ENCODE peak calls at places on chromosomes 7 and 10, in seven cellular contexts. One of them, this sample, is unnamed.

GRCh38 chr7:117997862-117998825 is 124.9 kb upstream of the CTTNBP2 start:
- DNase-seq in activated naive CD4-positive, alpha-beta T cell: no peak
- DNase-seq in T-helper 9 cell: no peak
- DNase-seq in HCT116: no peak
- DNase-seq in iPS-NIHi11: no peak
- DNase-seq in coronary artery: no peak
- DNase-seq in GM19239: no peak
- DNase-seq in this sample: no peak

GRCh38 chr7:144379791-144380384 is 23.6 kb downstream of the NOBOX start:
- DNase-seq in activated naive CD4-positive, alpha-beta T cell: no peak
- DNase-seq in T-helper 9 cell: no peak
- DNase-seq in HCT116: no peak
- DNase-seq in iPS-NIHi11: no peak
- DNase-seq in coronary artery: peak; percentile 58
- DNase-seq in GM19239: no peak
- DNase-seq in this sample: no peak

GRCh38 chr10:123062726-123063125 is 53.9 kb downstream of the ACADSB start:
- DNase-seq in activated naive CD4-positive, alpha-beta T cell: no peak
- DNase-seq in T-helper 9 cell: no peak
- DNase-seq in HCT116: no peak
- DNase-seq in iPS-NIHi11: no peak
- DNase-seq in coronary artery: no peak
- DNase-seq in GM19239: no peak
- DNase-seq in this sample: no peak

GRCh38 chr10:1394155-1394912 is 338.1 kb downstream of the WDR37 start:
- DNase-seq in activated naive CD4-positive, alpha-beta T cell: no peak
- DNase-seq in T-helper 9 cell: no peak
- DNase-seq in HCT116: no peak
- DNase-seq in iPS-NIHi11: no peak
- DNase-seq in coronary artery: peak; percentile 60
- DNase-seq in GM19239: no peak
- DNase-seq in this sample: no peak

GRCh38 chr7:130277763-130278643 is 11.3 kb downstream of the CPA2 start:
- DNase-seq in activated naive CD4-positive, alpha-beta T cell: no peak
- DNase-seq in T-helper 9 cell: no peak
- DNase-seq in HCT116: peak; percentile 44
- DNase-seq in iPS-NIHi11: peak; percentile 68
- DNase-seq in coronary artery: no peak
- DNase-seq in GM19239: no peak
- DNase-seq in this sample: no peak

GRCh38 chr7:140525741-140526140 is 46.4 kb upstream of the MKRN1 start:
- DNase-seq in activated naive CD4-positive, alpha-beta T cell: no peak
- DNase-seq in T-helper 9 cell: peak; percentile 5
- DNase-seq in HCT116: no peak
- DNase-seq in iPS-NIHi11: no peak
- DNase-seq in coronary artery: no peak
- DNase-seq in GM19239: no peak
- DNase-seq in this sample: peak; percentile 39

GRCh38 chr10:42836771-42837468 is 54.3 kb downstream of the BMS1 start:
- DNase-seq in activated naive CD4-positive, alpha-beta T cell: no peak
- DNase-seq in T-helper 9 cell: no peak
- DNase-seq in HCT116: no peak
- DNase-seq in iPS-NIHi11: peak; percentile 37
- DNase-seq in coronary artery: no peak
- DNase-seq in GM19239: no peak
- DNase-seq in this sample: no peak

GRCh38 chr10:128000660-128001059 is 93.8 kb downstream of the PTPRE start:
- DNase-seq in activated naive CD4-positive, alpha-beta T cell: no peak
- DNase-seq in T-helper 9 cell: no peak
- DNase-seq in HCT116: no peak
- DNase-seq in iPS-NIHi11: no peak
- DNase-seq in coronary artery: peak; percentile 28
- DNase-seq in GM19239: no peak
- DNase-seq in this sample: no peak

GRCh38 chr10:74081192-74081803 is 69.3 kb downstream of the AP3M1 start:
- DNase-seq in activated naive CD4-positive, alpha-beta T cell: no peak
- DNase-seq in T-helper 9 cell: peak; percentile 10
- DNase-seq in HCT116: peak; percentile 43
- DNase-seq in iPS-NIHi11: peak; percentile 72
- DNase-seq in coronary artery: no peak
- DNase-seq in GM19239: peak; percentile 33
- DNase-seq in this sample: peak; percentile 47

GRCh38 chr10:100878291-100878910 is 34.4 kb upstream of the SLF2 start:
- DNase-seq in activated naive CD4-positive, alpha-beta T cell: no peak
- DNase-seq in T-helper 9 cell: no peak
- DNase-seq in HCT116: peak; percentile 82
- DNase-seq in iPS-NIHi11: peak; percentile 88
- DNase-seq in coronary artery: no peak
- DNase-seq in GM19239: peak; percentile 53
- DNase-seq in this sample: peak; percentile 45

GRCh38 chr10:123380491-123381085 is 226.4 kb downstream of the BUB3 start:
- DNase-seq in activated naive CD4-positive, alpha-beta T cell: no peak
- DNase-seq in T-helper 9 cell: no peak
- DNase-seq in HCT116: no peak
- DNase-seq in iPS-NIHi11: no peak
- DNase-seq in coronary artery: no peak
- DNase-seq in GM19239: no peak
- DNase-seq in this sample: no peak

GRCh38 chr7:73701357-73701995 is 18.0 kb downstream of the STX1A start:
- DNase-seq in activated naive CD4-positive, alpha-beta T cell: peak; percentile 14
- DNase-seq in T-helper 9 cell: no peak
- DNase-seq in HCT116: peak; percentile 68
- DNase-seq in iPS-NIHi11: peak; percentile 87
- DNase-seq in coronary artery: no peak
- DNase-seq in GM19239: no peak
- DNase-seq in this sample: no peak

GRCh38 chr10:10418397-10418796 is 599.3 kb upstream of the CELF2 start:
- DNase-seq in activated naive CD4-positive, alpha-beta T cell: no peak
- DNase-seq in T-helper 9 cell: no peak
- DNase-seq in HCT116: no peak
- DNase-seq in iPS-NIHi11: no peak
- DNase-seq in coronary artery: no peak
- DNase-seq in GM19239: peak; percentile 21
- DNase-seq in this sample: peak; percentile 82

GRCh38 chr10:106795619-106796018 is 368.9 kb downstream of the SORCS1 start:
- DNase-seq in activated naive CD4-positive, alpha-beta T cell: no peak
- DNase-seq in T-helper 9 cell: no peak
- DNase-seq in HCT116: no peak
- DNase-seq in iPS-NIHi11: peak; percentile 46
- DNase-seq in coronary artery: no peak
- DNase-seq in GM19239: peak; percentile 38
- DNase-seq in this sample: peak; percentile 65

GRCh38 chr7:159001811-159002210 is 142.9 kb downstream of the VIPR2 start:
- DNase-seq in activated naive CD4-positive, alpha-beta T cell: no peak
- DNase-seq in T-helper 9 cell: no peak
- DNase-seq in HCT116: no peak
- DNase-seq in iPS-NIHi11: no peak
- DNase-seq in coronary artery: no peak
- DNase-seq in GM19239: no peak
- DNase-seq in this sample: no peak

GRCh38 chr10:97327348-97328294 is 6.9 kb downstream of the FRAT2 start:
- DNase-seq in activated naive CD4-positive, alpha-beta T cell: no peak
- DNase-seq in T-helper 9 cell: no peak
- DNase-seq in HCT116: no peak
- DNase-seq in iPS-NIHi11: no peak
- DNase-seq in coronary artery: no peak
- DNase-seq in GM19239: no peak
- DNase-seq in this sample: no peak

GRCh38 chr10:132630666-132631347 is 93.2 kb downstream of the INPP5A start:
- DNase-seq in activated naive CD4-positive, alpha-beta T cell: no peak
- DNase-seq in T-helper 9 cell: no peak
- DNase-seq in HCT116: no peak
- DNase-seq in iPS-NIHi11: no peak
- DNase-seq in coronary artery: peak; percentile 93
- DNase-seq in GM19239: no peak
- DNase-seq in this sample: no peak

GRCh38 chr7:90720970-90721768 is 125.0 kb downstream of the CDK14 start:
- DNase-seq in activated naive CD4-positive, alpha-beta T cell: no peak
- DNase-seq in T-helper 9 cell: no peak
- DNase-seq in HCT116: no peak
- DNase-seq in iPS-NIHi11: peak; percentile 29
- DNase-seq in coronary artery: no peak
- DNase-seq in GM19239: no peak
- DNase-seq in this sample: no peak

GRCh38 chr7:112771166-112771565 is 19.0 kb downstream of the TMEM168 start:
- DNase-seq in activated naive CD4-positive, alpha-beta T cell: no peak
- DNase-seq in T-helper 9 cell: no peak
- DNase-seq in HCT116: no peak
- DNase-seq in iPS-NIHi11: no peak
- DNase-seq in coronary artery: no peak
- DNase-seq in GM19239: no peak
- DNase-seq in this sample: no peak

GRCh38 chr7:129376076-129376777 is 58.0 kb upstream of the STRIP2 start:
- DNase-seq in activated naive CD4-positive, alpha-beta T cell: no peak
- DNase-seq in T-helper 9 cell: peak; percentile 9
- DNase-seq in HCT116: peak; percentile 32
- DNase-seq in iPS-NIHi11: peak; percentile 48
- DNase-seq in coronary artery: no peak
- DNase-seq in GM19239: no peak
- DNase-seq in this sample: peak; percentile 76

This sample was measured in MM.1S.